ENCODE peak calls at places on chromosome 21, in five cellular contexts. Q is HuH-7; F is memory B cell; I is Right ventricle myocardium superior; N is stimulated activated CD4-positive, alpha-beta T cell treated with anti-CD3 and anti-CD28 coated beads, Interleukin-1b, Interleukin-23, amount 100 ng/mL, for 4 hours. A is an unnamed sample.

GRCh38 chr21:29130234-29130993 is at the start of gene MAP3K7CL:
- DNase-seq in Q (no peak), F (no peak), I (peak), N (no peak), A (no peak)

GRCh38 chr21:36260030-36260787 is 59.8 kb upstream of the MORC3 start:
- DNase-seq in Q (peak), F (peak), I (no peak), N (peak), A (peak)

GRCh38 chr21:46569071-46569470 is 35.8 kb downstream of the S100B start:
- DNase-seq in Q (no peak), F (no peak), I (no peak), N (no peak), A (no peak)

GRCh38 chr21:24428539-24429186 is 1178.6 kb downstream of the MRPL39 start:
- DNase-seq in Q (no peak), F (no peak), I (no peak), N (no peak), A (no peak)

GRCh38 chr21:31571879-31572278 is 87.6 kb upstream of the SOD1 start:
- DNase-seq in Q (no peak), F (no peak), I (no peak), N (no peak), A (no peak)

GRCh38 chr21:18467715-18468114 is 64.1 kb upstream of the TMPRSS15 start:
- DNase-seq in Q (no peak), F (no peak), I (no peak), N (no peak), A (no peak)

GRCh38 chr21:41170442-41170841 is 2.5 kb downstream of the BACE2 start:
- DNase-seq in Q (peak), F (no peak), I (peak), N (no peak), A (peak)

GRCh38 chr21:42799948-42800347 is 79.4 kb downstream of the WDR4 start:
- DNase-seq in Q (no peak), F (peak), I (no peak), N (no peak), A (no peak)

GRCh38 chr21:45020629-45021427 is 53.6 kb upstream of the ADARB1 start:
- DNase-seq in Q (no peak), F (no peak), I (peak), N (no peak), A (no peak)

GRCh38 chr21:39132248-39132647 is 51.0 kb downstream of the PSMG1 start:
- DNase-seq in Q (no peak), F (no peak), I (no peak), N (no peak), A (no peak)

GRCh38 chr21:44349847-44350772 is 3.3 kb upstream of the TRPM2 start:
- DNase-seq in Q (no peak), F (no peak), I (no peak), N (no peak), A (no peak)

GRCh38 chr21:30577766-30578165 is 12.4 kb downstream of the KRTAP22-2 start:
- DNase-seq in Q (no peak), F (no peak), I (no peak), N (no peak), A (no peak)

A was measured in DMS79 treated with DMSO at 0.1 percent for 48 hours.